ENCODE peak calls at places on chromosome 12, in nine cellular contexts. A is body of pancreas, N is testis, V is stomach, S is heart left ventricle, L is breast epithelium, T is spleen, R is IMR-90, K is endothelial cell of umbilical vein. J is an unnamed sample.

GRCh38 chr12:85448548-85449139 is 168.6 kb downstream of the ALX1 start:
- DNase-seq in A (no peak), N (no peak), V (no peak), S (no peak), L (no peak), T (no peak), R (peak), K (peak), J (no peak)

GRCh38 chr12:49641748-49642369 is 18.5 kb downstream of the PRPF40B start:
- DNase-seq in A (no peak), N (no peak), V (no peak), S (no peak), L (no peak), T (peak), R (no peak), K (no peak), J (no peak)

GRCh38 chr12:8037046-8037663 is 4.6 kb downstream of the FOXJ2 start:
- DNase-seq in A (no peak), N (no peak), V (no peak), S (no peak), L (no peak), T (no peak), R (no peak), K (no peak), J (no peak)

GRCh38 chr12:93167841-93168492 is 209.8 kb upstream of the NUDT4 start:
- DNase-seq in A (no peak), N (peak), V (no peak), S (no peak), L (no peak), T (no peak), R (no peak), K (peak), J (no peak)

GRCh38 chr12:120115066-120115465 is 1.5 kb downstream of the RAB35 start:
- DNase-seq in A (no peak), N (no peak), V (no peak), S (no peak), L (no peak), T (no peak), R (no peak), K (no peak), J (no peak)

GRCh38 chr12:121858662-121859572 is at the start of gene HPD:
- DNase-seq in A (peak), N (peak), V (no peak), S (peak), L (no peak), T (no peak), R (peak), K (no peak), J (peak)

GRCh38 chr12:52221912-52222457 is 11.1 kb upstream of the KRT7 start:
- DNase-seq in A (peak), N (peak), V (peak), S (no peak), L (peak), T (peak), R (peak), K (peak), J (no peak)

GRCh38 chr12:54413284-54414190 is 5.5 kb downstream of the ITGA5 start:
- DNase-seq in A (no peak), N (no peak), V (peak), S (peak), L (no peak), T (peak), R (no peak), K (peak), J (no peak)

GRCh38 chr12:26648584-26648983 is 184.4 kb downstream of the ITPR2 start:
- DNase-seq in A (no peak), N (no peak), V (no peak), S (no peak), L (no peak), T (no peak), R (peak), K (peak), J (no peak)

GRCh38 chr12:129160282-129160681 is 307.0 kb downstream of the GLT1D1 start:
- DNase-seq in A (no peak), N (no peak), V (no peak), S (no peak), L (no peak), T (no peak), R (no peak), K (no peak), J (no peak)

GRCh38 chr12:51318846-51319570 is 5.0 kb downstream of the BIN2 start:
- DNase-seq in A (no peak), N (no peak), V (no peak), S (no peak), L (no peak), T (peak), R (no peak), K (no peak), J (no peak)

GRCh38 chr12:52496054-52496453 is 3.0 kb upstream of the KRT6A start:
- DNase-seq in A (no peak), N (no peak), V (no peak), S (no peak), L (no peak), T (no peak), R (no peak), K (no peak), J (no peak)

GRCh38 chr12:12985817-12986408 is 14.2 kb downstream of the HEBP1 start:
- DNase-seq in A (no peak), N (peak), V (no peak), S (no peak), L (no peak), T (no peak), R (peak), K (peak), J (no peak)

GRCh38 chr12:148676-149416 is 65.1 kb downstream of the SLC6A12 start:
- DNase-seq in A (no peak), N (no peak), V (no peak), S (no peak), L (no peak), T (no peak), R (no peak), K (no peak), J (no peak)

GRCh38 chr12:62372134-62372533 is 94.5 kb upstream of the MON2 start:
- DNase-seq in A (no peak), N (no peak), V (no peak), S (no peak), L (no peak), T (no peak), R (no peak), K (no peak), J (no peak)

GRCh38 chr12:102682698-102683289 is 202.4 kb upstream of the IGF1 start:
- DNase-seq in A (no peak), N (no peak), V (no peak), S (no peak), L (no peak), T (no peak), R (no peak), K (no peak), J (no peak)

GRCh38 chr12:4214912-4215861 is 58.4 kb upstream of the CCND2 start:
- DNase-seq in A (no peak), N (peak), V (peak), S (peak), L (no peak), T (peak), R (no peak), K (no peak), J (peak)

GRCh38 chr12:83800022-83800421 is 1112.6 kb downstream of the SLC6A15 start:
- DNase-seq in A (no peak), N (no peak), V (no peak), S (no peak), L (no peak), T (no peak), R (no peak), K (no peak), J (no peak)

GRCh38 chr12:24960222-24960855 is 11.4 kb upstream of the BCAT1 start:
- DNase-seq in A (peak), N (peak), V (no peak), S (no peak), L (no peak), T (no peak), R (peak), K (peak), J (no peak)

GRCh38 chr12:3342051-3342450 is 149.0 kb upstream of the PRMT8 start:
- DNase-seq in A (peak), N (peak), V (peak), S (peak), L (no peak), T (peak), R (peak), K (peak), J (no peak)

GRCh38 chr12:18158774-18159557 is 69.0 kb upstream of the RERGL start:
- DNase-seq in A (peak), N (peak), V (no peak), S (no peak), L (no peak), T (no peak), R (peak), K (peak), J (no peak)

GRCh38 chr12:130236421-130236820 is 74.2 kb downstream of the FZD10 start:
- DNase-seq in A (no peak), N (no peak), V (no peak), S (no peak), L (no peak), T (no peak), R (no peak), K (no peak), J (no peak)

GRCh38 chr12:40691913-40692616 is at the start of gene CNTN1:
- DNase-seq in A (peak), N (peak), V (no peak), S (no peak), L (peak), T (peak), R (peak), K (peak), J (peak)

GRCh38 chr12:109797905-109798669 is 35.1 kb downstream of the TRPV4 start:
- DNase-seq in A (no peak), N (peak), V (no peak), S (no peak), L (no peak), T (no peak), R (no peak), K (peak), J (no peak)

GRCh38 chr12:112252184-112252583 is 126.8 kb downstream of the TRAFD1 start:
- DNase-seq in A (peak), N (no peak), V (peak), S (no peak), L (no peak), T (no peak), R (peak), K (no peak), J (no peak)

DNA sequence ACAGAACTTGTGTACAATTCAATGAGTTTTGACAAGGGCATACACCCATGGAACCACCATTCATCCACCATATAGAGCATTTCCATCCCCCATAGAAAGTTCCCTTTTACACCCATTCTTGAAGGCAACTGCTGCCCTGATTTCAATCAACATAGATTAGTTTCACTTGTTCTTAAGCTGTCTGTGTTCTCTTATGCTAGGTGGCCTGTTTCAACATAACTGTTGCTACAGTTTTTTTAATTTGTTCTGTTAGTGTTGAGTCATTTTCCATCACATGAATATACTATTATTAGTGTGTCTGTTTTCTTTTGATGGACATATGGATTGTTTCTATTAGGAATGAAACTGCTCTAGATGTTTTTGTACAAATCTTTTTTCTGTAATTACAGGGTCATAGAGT is 123.4 kb downstream of the PTPRQ start:
- DNase-seq in A (no peak), N (no peak), V (no peak), S (no peak), L (no peak), T (no peak), R (peak), K (no peak), J (no peak)
- TF ChIP-seq POLR2A in A (no peak), N (no peak), V (no peak), S (no peak), L (no peak), T (no peak), R (no peak), K (no peak), J (no peak)

DNA sequence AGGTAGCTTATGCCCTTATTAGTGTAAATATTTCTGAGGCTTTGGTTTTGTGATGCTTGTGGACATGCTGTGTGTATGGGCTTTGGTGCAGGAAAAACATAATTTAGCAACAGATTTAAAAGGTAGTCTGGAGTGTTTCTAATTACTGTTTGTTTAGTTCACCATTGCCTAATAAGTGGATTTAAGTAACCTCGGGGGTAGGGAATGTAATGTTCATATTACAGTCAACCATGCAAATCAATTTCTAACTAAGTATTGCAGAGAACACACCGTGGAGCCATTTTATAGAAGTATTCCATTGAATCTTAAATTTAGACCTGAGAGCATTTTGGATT is 53.5 kb downstream of the ANO6 start:
- DNase-seq in A (no peak), N (no peak), V (no peak), S (no peak), L (no peak), T (no peak), R (no peak), K (no peak), J (no peak)
- H3K27ac ChIP-seq in A (peak), N (no peak), V (peak), S (peak), L (peak), T (peak), R (no peak), K (peak), J (peak)

GRCh38 chr12:19312637-19313036 is 126.7 kb upstream of the AEBP2 start:
- DNase-seq in A (no peak), N (no peak), V (no peak), S (no peak), L (no peak), T (no peak), R (no peak), K (no peak), J (no peak)

GRCh38 chr12:19307451-19307850 is 131.8 kb upstream of the AEBP2 start:
- DNase-seq in A (no peak), N (no peak), V (no peak), S (no peak), L (no peak), T (no peak), R (no peak), K (no peak), J (no peak)

GRCh38 chr12:19306366-19306765 is 132.9 kb upstream of the AEBP2 start:
- DNase-seq in A (no peak), N (no peak), V (no peak), S (no peak), L (no peak), T (no peak), R (no peak), K (no peak), J (no peak)

GRCh38 chr12:19316420-19316819 is 122.9 kb upstream of the AEBP2 start:
- DNase-seq in A (no peak), N (no peak), V (no peak), S (no peak), L (no peak), T (no peak), R (peak), K (peak), J (no peak)

DNA sequence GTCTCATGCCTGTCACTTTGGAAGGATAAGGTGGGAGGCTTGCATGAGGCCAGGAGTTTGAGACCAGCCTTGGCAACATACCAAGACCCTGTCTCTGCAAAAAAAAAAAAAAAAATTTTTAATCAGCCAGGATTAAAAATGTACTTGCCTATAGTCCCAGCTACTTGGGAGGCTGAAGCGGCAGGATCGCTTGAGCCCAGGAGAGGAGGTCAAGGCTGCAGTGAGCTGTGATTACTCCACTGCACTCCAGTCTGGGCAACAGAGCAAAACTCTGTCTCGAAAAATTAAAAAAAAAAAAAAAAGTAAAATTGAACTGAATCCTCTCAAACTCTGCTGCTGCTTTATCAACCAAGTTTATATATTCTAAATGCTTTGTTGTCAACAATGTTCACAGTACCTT is 128.1 kb upstream of the AEBP2 start:
- DNase-seq in A (no peak), N (peak), V (no peak), S (no peak), L (no peak), T (no peak), R (no peak), K (no peak), J (no peak)
- TF ChIP-seq CTCF in A (no peak), N (no peak), V (no peak), S (no peak), L (no peak), T (no peak), R (no peak), K (no peak), J (no peak)

DNA sequence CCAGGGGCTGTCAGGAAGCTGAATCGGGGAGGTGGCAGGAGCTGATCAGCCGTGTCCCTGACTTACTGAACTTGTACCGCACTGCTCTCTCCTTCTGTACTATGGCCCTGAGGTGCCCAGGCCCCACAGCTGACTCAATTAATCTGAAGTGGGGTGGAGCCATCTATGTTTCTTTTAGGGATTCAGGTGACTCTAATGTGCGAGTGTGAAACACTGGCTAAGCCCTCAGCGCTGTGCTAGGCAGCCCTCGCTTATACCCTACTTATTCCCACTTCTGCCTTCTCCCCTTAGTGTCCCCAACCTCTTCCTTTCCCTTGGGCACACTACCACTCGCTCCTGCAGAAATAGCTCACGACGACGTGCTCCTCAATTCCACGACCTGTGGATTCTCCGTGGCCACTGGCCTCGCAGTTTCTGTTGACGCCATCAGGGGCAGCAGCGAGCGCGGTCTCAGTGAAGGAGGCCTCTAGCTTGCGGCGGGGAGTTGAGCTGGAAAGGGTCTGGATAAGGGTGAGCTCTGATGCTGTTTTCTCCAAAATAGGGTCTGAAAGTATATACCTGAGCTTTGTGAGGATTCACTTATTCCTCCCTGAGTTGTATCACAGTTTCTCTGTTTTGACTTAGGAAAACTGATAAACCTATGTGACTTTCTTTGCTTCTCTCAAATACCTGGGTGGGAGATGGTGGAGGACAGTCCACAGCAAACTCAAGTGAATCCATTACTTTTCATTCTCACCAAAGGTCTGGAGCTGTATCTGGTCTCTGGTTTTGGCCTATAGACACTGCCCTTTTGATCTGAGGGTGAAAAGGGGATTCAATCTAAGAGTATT is 167.6 kb downstream of the SLC41A2 start:
- DNase-seq in A (peak), N (peak), V (peak), S (no peak), L (no peak), T (peak), R (peak), K (peak), J (peak)
- TF ChIP-seq POLR2A in A (no peak), N (no peak), V (no peak), S (no peak), L (no peak), T (no peak), R (no peak), K (no peak), J (no peak)

J was measured in uterus.